ENCODE peak calls at places on chromosome 15, in nine cellular contexts. One of them, this sample, is unnamed.

GRCh38 chr15:89494941-89495637 is 1.3 kb downstream of the RHCG start:
- DNase-seq in SK-N-MC: no peak
- DNase-seq in CD8-positive, alpha-beta memory T cell: no peak
- DNase-seq in heart right ventricle: no peak
- DNase-seq in fibroblast of lung: no peak
- DNase-seq in stomach: no peak
- DNase-seq in psoas muscle: no peak
- DNase-seq in CD4-positive, alpha-beta T cell: no peak
- DNase-seq in CD8-positive, alpha-beta T cell: no peak
- DNase-seq in this sample: no peak

GRCh38 chr15:80514071-80514780 is 110.0 kb downstream of the ARNT2 start:
- DNase-seq in SK-N-MC: no peak
- DNase-seq in CD8-positive, alpha-beta memory T cell: no peak
- DNase-seq in heart right ventricle: no peak
- DNase-seq in fibroblast of lung: peak; percentile 84
- DNase-seq in stomach: no peak
- DNase-seq in psoas muscle: no peak
- DNase-seq in CD4-positive, alpha-beta T cell: no peak
- DNase-seq in CD8-positive, alpha-beta T cell: no peak
- DNase-seq in this sample: no peak

GRCh38 chr15:94910166-94910565 is 678.8 kb downstream of the MCTP2 start:
- DNase-seq in SK-N-MC: no peak
- DNase-seq in CD8-positive, alpha-beta memory T cell: no peak
- DNase-seq in heart right ventricle: no peak
- DNase-seq in fibroblast of lung: peak; percentile 4
- DNase-seq in stomach: no peak
- DNase-seq in psoas muscle: no peak
- DNase-seq in CD4-positive, alpha-beta T cell: no peak
- DNase-seq in CD8-positive, alpha-beta T cell: no peak
- DNase-seq in this sample: no peak

GRCh38 chr15:69421498-69421897 is 7.3 kb downstream of the KIF23 start:
- DNase-seq in SK-N-MC: no peak
- DNase-seq in CD8-positive, alpha-beta memory T cell: no peak
- DNase-seq in heart right ventricle: no peak
- DNase-seq in fibroblast of lung: peak; percentile 85
- DNase-seq in stomach: no peak
- DNase-seq in psoas muscle: no peak
- DNase-seq in CD4-positive, alpha-beta T cell: no peak
- DNase-seq in CD8-positive, alpha-beta T cell: no peak
- DNase-seq in this sample: no peak

GRCh38 chr15:75338661-75339240 is 2.9 kb downstream of the COMMD4 start:
- DNase-seq in SK-N-MC: no peak
- DNase-seq in CD8-positive, alpha-beta memory T cell: no peak
- DNase-seq in heart right ventricle: no peak
- DNase-seq in fibroblast of lung: no peak
- DNase-seq in stomach: no peak
- DNase-seq in psoas muscle: no peak
- DNase-seq in CD4-positive, alpha-beta T cell: no peak
- DNase-seq in CD8-positive, alpha-beta T cell: no peak
- DNase-seq in this sample: no peak

GRCh38 chr15:61318276-61318675 is 89.2 kb upstream of the RORA start:
- DNase-seq in SK-N-MC: no peak
- DNase-seq in CD8-positive, alpha-beta memory T cell: no peak
- DNase-seq in heart right ventricle: no peak
- DNase-seq in fibroblast of lung: no peak
- DNase-seq in stomach: no peak
- DNase-seq in psoas muscle: no peak
- DNase-seq in CD4-positive, alpha-beta T cell: no peak
- DNase-seq in CD8-positive, alpha-beta T cell: no peak
- DNase-seq in this sample: no peak

GRCh38 chr15:90903733-90904536 is 833 bp downstream of the MAN2A2 start:
- DNase-seq in SK-N-MC: no peak
- DNase-seq in CD8-positive, alpha-beta memory T cell: no peak
- DNase-seq in heart right ventricle: no peak
- DNase-seq in fibroblast of lung: peak; percentile 8
- DNase-seq in stomach: peak; percentile 57
- DNase-seq in psoas muscle: peak; percentile 45
- DNase-seq in CD4-positive, alpha-beta T cell: no peak
- DNase-seq in CD8-positive, alpha-beta T cell: no peak
- DNase-seq in this sample: no peak

GRCh38 chr15:35533130-35534110 is 12.5 kb downstream of the DPH6 start:
- DNase-seq in SK-N-MC: no peak
- DNase-seq in CD8-positive, alpha-beta memory T cell: no peak
- DNase-seq in heart right ventricle: no peak
- DNase-seq in fibroblast of lung: peak; percentile 80
- DNase-seq in stomach: no peak
- DNase-seq in psoas muscle: no peak
- DNase-seq in CD4-positive, alpha-beta T cell: no peak
- DNase-seq in CD8-positive, alpha-beta T cell: no peak
- DNase-seq in this sample: no peak

DNA sequence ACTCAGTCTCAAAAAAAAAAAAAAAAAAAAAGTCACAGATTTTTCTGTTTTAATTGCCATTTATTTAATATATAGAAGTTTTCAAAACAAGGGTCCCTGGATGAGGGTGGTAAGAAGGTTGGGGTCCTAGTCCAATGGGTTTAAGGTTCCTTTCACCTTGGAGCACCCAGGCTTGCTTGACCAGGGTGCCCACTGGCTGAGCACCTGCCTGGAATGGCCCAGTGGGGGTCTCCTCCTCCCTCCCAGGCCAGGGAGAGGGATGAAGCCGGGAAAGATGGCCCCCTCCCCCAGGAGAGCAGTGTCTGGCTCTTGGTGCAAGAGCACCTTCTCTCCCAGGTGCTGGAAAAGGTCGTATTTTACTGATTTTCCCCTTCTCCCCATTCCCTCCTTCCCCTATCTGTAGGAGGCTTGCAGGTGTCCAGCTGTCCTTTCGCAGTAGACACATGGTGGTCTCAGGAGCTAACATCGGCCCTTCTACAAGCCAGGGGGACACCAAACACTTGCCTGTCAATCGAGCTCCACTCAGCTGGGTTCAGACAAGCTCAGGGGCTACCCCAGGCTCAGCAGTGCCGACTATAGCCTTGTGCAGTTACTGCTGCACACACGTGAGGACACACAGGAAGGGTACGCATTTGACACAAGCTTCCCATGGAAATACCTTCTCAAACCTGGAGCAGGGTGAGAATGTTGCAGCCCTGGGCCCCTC is 112.3 kb upstream of the KLF13 start:
- DNase-seq in SK-N-MC: no peak
- DNase-seq in CD8-positive, alpha-beta memory T cell: no peak
- DNase-seq in heart right ventricle: no peak
- DNase-seq in fibroblast of lung: no peak
- DNase-seq in stomach: no peak
- DNase-seq in psoas muscle: no peak
- DNase-seq in CD4-positive, alpha-beta T cell: no peak
- DNase-seq in CD8-positive, alpha-beta T cell: peak; percentile 16
- DNase-seq in this sample: no peak
- H3K27ac ChIP-seq in SK-N-MC: no peak overlapping the region
- H3K27ac ChIP-seq in CD8-positive, alpha-beta memory T cell: no peak overlapping the region
- H3K27ac ChIP-seq in heart right ventricle: peak overlapping the region; percentile 86
- H3K27ac ChIP-seq in fibroblast of lung: no peak overlapping the region
- H3K27ac ChIP-seq in stomach: peak overlapping the region; percentile 99
- H3K27ac ChIP-seq in psoas muscle: no peak overlapping the region
- H3K27ac ChIP-seq in CD4-positive, alpha-beta T cell: no peak overlapping the region
- H3K27ac ChIP-seq in CD8-positive, alpha-beta T cell: no peak overlapping the region
- H3K27ac ChIP-seq in this sample: peak overlapping the region; percentile 77

DNA sequence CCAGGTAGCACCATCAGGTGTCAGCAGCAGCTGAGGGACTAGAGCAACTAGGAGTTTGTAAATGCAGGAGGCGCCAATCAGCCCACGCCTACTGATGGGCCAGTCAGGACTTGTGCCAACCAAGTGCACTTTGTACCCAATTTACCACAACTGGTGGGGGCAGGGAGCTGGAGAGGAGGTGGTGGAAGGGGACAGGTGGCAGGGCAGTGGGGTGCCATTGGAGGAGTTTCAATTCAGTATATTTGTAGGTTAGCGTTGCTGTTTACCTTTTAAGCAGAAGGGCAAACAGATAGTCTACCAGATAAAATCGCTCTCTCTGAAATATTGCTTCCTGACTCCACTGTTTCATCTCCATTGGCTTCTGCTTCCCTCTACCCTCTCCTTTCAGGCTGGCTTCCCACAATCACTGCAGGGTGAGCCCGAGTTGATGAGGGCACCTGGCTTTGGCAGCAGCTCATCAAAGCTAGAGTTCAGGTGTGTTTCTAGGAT is 75.7 kb downstream of the TRIM69 start:
- DNase-seq in SK-N-MC: no peak
- DNase-seq in CD8-positive, alpha-beta memory T cell: no peak
- DNase-seq in heart right ventricle: no peak
- DNase-seq in fibroblast of lung: no peak
- DNase-seq in stomach: peak; percentile 76
- DNase-seq in psoas muscle: no peak
- DNase-seq in CD4-positive, alpha-beta T cell: no peak
- DNase-seq in CD8-positive, alpha-beta T cell: no peak
- DNase-seq in this sample: no peak
- H3K27ac ChIP-seq in SK-N-MC: no peak overlapping the region
- H3K27ac ChIP-seq in CD8-positive, alpha-beta memory T cell: no peak overlapping the region
- H3K27ac ChIP-seq in heart right ventricle: no peak overlapping the region
- H3K27ac ChIP-seq in fibroblast of lung: no peak overlapping the region
- H3K27ac ChIP-seq in stomach: peak overlapping the region; percentile 69
- H3K27ac ChIP-seq in psoas muscle: no peak overlapping the region
- H3K27ac ChIP-seq in CD4-positive, alpha-beta T cell: no peak overlapping the region
- H3K27ac ChIP-seq in CD8-positive, alpha-beta T cell: no peak overlapping the region
- H3K27ac ChIP-seq in this sample: no peak overlapping the region

GRCh38 chr15:99474041-99474906 is 91.5 kb upstream of the MEF2A start:
- DNase-seq in SK-N-MC: no peak
- DNase-seq in CD8-positive, alpha-beta memory T cell: no peak
- DNase-seq in heart right ventricle: peak; percentile 63
- DNase-seq in fibroblast of lung: no peak
- DNase-seq in stomach: no peak
- DNase-seq in psoas muscle: peak; percentile 86
- DNase-seq in CD4-positive, alpha-beta T cell: no peak
- DNase-seq in CD8-positive, alpha-beta T cell: no peak
- DNase-seq in this sample: no peak

GRCh38 chr15:99477745-99478525 is 87.8 kb upstream of the MEF2A start:
- DNase-seq in SK-N-MC: no peak
- DNase-seq in CD8-positive, alpha-beta memory T cell: no peak
- DNase-seq in heart right ventricle: no peak
- DNase-seq in fibroblast of lung: no peak
- DNase-seq in stomach: no peak
- DNase-seq in psoas muscle: no peak
- DNase-seq in CD4-positive, alpha-beta T cell: no peak
- DNase-seq in CD8-positive, alpha-beta T cell: no peak
- DNase-seq in this sample: no peak

GRCh38 chr15:99475754-99476412 is 89.9 kb upstream of the MEF2A start:
- DNase-seq in SK-N-MC: no peak
- DNase-seq in CD8-positive, alpha-beta memory T cell: no peak
- DNase-seq in heart right ventricle: no peak
- DNase-seq in fibroblast of lung: no peak
- DNase-seq in stomach: no peak
- DNase-seq in psoas muscle: no peak
- DNase-seq in CD4-positive, alpha-beta T cell: no peak
- DNase-seq in CD8-positive, alpha-beta T cell: no peak
- DNase-seq in this sample: no peak

GRCh38 chr15:99474981-99475753 is 90.6 kb upstream of the MEF2A start:
- DNase-seq in SK-N-MC: no peak
- DNase-seq in CD8-positive, alpha-beta memory T cell: no peak
- DNase-seq in heart right ventricle: peak; percentile 76
- DNase-seq in fibroblast of lung: no peak
- DNase-seq in stomach: no peak
- DNase-seq in psoas muscle: peak; percentile 85
- DNase-seq in CD4-positive, alpha-beta T cell: no peak
- DNase-seq in CD8-positive, alpha-beta T cell: no peak
- DNase-seq in this sample: no peak

DNA sequence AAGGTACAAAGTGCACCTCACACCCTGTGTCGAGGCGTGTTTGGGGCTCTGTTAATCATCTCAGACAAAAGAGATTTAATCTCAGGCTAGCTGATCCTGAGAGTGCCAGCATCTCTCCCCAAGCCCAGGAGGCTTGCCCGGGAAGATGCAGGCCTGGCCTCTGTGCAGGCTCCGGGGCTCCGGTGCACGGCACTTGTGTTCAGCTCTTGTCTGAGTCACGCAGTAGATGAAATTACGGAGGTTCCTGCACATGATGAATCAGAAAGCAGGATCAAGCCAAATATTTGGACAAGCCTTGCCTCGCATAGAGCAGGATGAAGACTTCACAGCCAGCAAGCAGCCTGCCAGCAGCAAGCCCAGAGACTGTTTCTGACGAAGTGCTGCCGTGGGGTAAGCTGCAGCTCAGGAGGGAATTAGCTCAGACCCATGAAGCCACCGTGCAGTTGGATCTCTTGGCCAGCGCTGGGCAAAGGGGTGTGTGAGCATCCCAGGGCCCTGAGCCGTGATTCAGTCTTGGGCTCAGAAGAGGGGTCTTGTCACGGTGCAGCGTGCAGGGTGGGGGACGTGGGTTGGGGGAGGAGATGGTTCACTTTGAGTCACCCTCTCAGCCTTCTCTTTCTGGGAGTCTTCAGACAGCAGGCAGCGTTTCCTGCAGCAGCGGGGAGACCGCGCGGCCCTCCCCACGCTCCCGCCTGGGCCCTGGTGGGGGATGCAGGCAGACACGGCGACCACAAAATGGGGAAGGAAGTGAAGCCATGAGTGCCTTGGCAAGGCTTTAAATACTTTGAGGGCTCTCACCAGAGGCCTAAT is 89.2 kb upstream of the MEF2A start:
- DNase-seq in SK-N-MC: no peak
- DNase-seq in CD8-positive, alpha-beta memory T cell: peak; percentile 48
- DNase-seq in heart right ventricle: peak; percentile 54
- DNase-seq in fibroblast of lung: peak; percentile 100
- DNase-seq in stomach: peak; percentile 43
- DNase-seq in psoas muscle: peak; percentile 87
- DNase-seq in CD4-positive, alpha-beta T cell: peak; percentile 31
- DNase-seq in CD8-positive, alpha-beta T cell: peak; percentile 57
- DNase-seq in this sample: peak; percentile 70
- H3K27ac ChIP-seq in SK-N-MC: no peak overlapping the region
- H3K27ac ChIP-seq in CD8-positive, alpha-beta memory T cell: no peak overlapping the region
- H3K27ac ChIP-seq in heart right ventricle: peak overlapping the region; percentile 30
- H3K27ac ChIP-seq in fibroblast of lung: peak overlapping the region; percentile 83
- H3K27ac ChIP-seq in stomach: peak overlapping the region; percentile 75
- H3K27ac ChIP-seq in psoas muscle: peak overlapping the region; percentile 83
- H3K27ac ChIP-seq in CD4-positive, alpha-beta T cell: no peak overlapping the region
- H3K27ac ChIP-seq in CD8-positive, alpha-beta T cell: no peak overlapping the region
- H3K27ac ChIP-seq in this sample: peak overlapping the region; percentile 68

GRCh38 chr15:92033319-92033718 is 179.8 kb downstream of the SLCO3A1 start:
- DNase-seq in SK-N-MC: no peak
- DNase-seq in CD8-positive, alpha-beta memory T cell: no peak
- DNase-seq in heart right ventricle: no peak
- DNase-seq in fibroblast of lung: no peak
- DNase-seq in stomach: no peak
- DNase-seq in psoas muscle: no peak
- DNase-seq in CD4-positive, alpha-beta T cell: no peak
- DNase-seq in CD8-positive, alpha-beta T cell: no peak
- DNase-seq in this sample: no peak

GRCh38 chr15:92035961-92036360 is 182.5 kb downstream of the SLCO3A1 start:
- DNase-seq in SK-N-MC: no peak
- DNase-seq in CD8-positive, alpha-beta memory T cell: no peak
- DNase-seq in heart right ventricle: no peak
- DNase-seq in fibroblast of lung: no peak
- DNase-seq in stomach: no peak
- DNase-seq in psoas muscle: no peak
- DNase-seq in CD4-positive, alpha-beta T cell: no peak
- DNase-seq in CD8-positive, alpha-beta T cell: no peak
- DNase-seq in this sample: no peak

GRCh38 chr15:92037446-92037845 is 183.9 kb downstream of the SLCO3A1 start:
- DNase-seq in SK-N-MC: no peak
- DNase-seq in CD8-positive, alpha-beta memory T cell: no peak
- DNase-seq in heart right ventricle: no peak
- DNase-seq in fibroblast of lung: no peak
- DNase-seq in stomach: no peak
- DNase-seq in psoas muscle: no peak
- DNase-seq in CD4-positive, alpha-beta T cell: no peak
- DNase-seq in CD8-positive, alpha-beta T cell: no peak
- DNase-seq in this sample: no peak

GRCh38 chr15:92033723-92034122 is 180.2 kb downstream of the SLCO3A1 start:
- DNase-seq in SK-N-MC: no peak
- DNase-seq in CD8-positive, alpha-beta memory T cell: no peak
- DNase-seq in heart right ventricle: no peak
- DNase-seq in fibroblast of lung: no peak
- DNase-seq in stomach: no peak
- DNase-seq in psoas muscle: no peak
- DNase-seq in CD4-positive, alpha-beta T cell: no peak
- DNase-seq in CD8-positive, alpha-beta T cell: no peak
- DNase-seq in this sample: no peak

GRCh38 chr15:92034227-92034626 is 180.7 kb downstream of the SLCO3A1 start:
- DNase-seq in SK-N-MC: no peak
- DNase-seq in CD8-positive, alpha-beta memory T cell: no peak
- DNase-seq in heart right ventricle: no peak
- DNase-seq in fibroblast of lung: no peak
- DNase-seq in stomach: no peak
- DNase-seq in psoas muscle: no peak
- DNase-seq in CD4-positive, alpha-beta T cell: no peak
- DNase-seq in CD8-positive, alpha-beta T cell: no peak
- DNase-seq in this sample: no peak
- H3K27ac ChIP-seq in SK-N-MC: no peak overlapping the region
- H3K27ac ChIP-seq in CD8-positive, alpha-beta memory T cell: no peak overlapping the region
- H3K27ac ChIP-seq in heart right ventricle: no peak overlapping the region
- H3K27ac ChIP-seq in fibroblast of lung: no peak overlapping the region
- H3K27ac ChIP-seq in stomach: no peak overlapping the region
- H3K27ac ChIP-seq in psoas muscle: no peak overlapping the region
- H3K27ac ChIP-seq in CD4-positive, alpha-beta T cell: no peak overlapping the region
- H3K27ac ChIP-seq in CD8-positive, alpha-beta T cell: no peak overlapping the region
- H3K27ac ChIP-seq in this sample: peak overlapping the region; percentile 51

This sample was measured in thoracic aorta.